ENCODE peak calls at places on chromosomes 13 and 19, in eight cellular contexts. One of them, this sample, is unnamed.

GRCh38 chr19:19643158-19644053 is at the start of gene GMIP:
- DNase-seq in IMR-90: peak
- DNase-seq in psoas muscle: peak
- DNase-seq in nephron progenitor cell: peak
- DNase-seq in brain microvascular endothelial cell: no peak
- DNase-seq in breast epithelium: peak
- DNase-seq in left ventricle myocardium inferior: peak
- DNase-seq in lower leg skin: peak
- DNase-seq in this sample: no peak

GRCh38 chr13:32284927-32285632 is 30.1 kb downstream of the ZAR1L start:
- DNase-seq in IMR-90: peak
- DNase-seq in psoas muscle: no peak
- DNase-seq in nephron progenitor cell: no peak
- DNase-seq in brain microvascular endothelial cell: peak
- DNase-seq in breast epithelium: peak
- DNase-seq in left ventricle myocardium inferior: no peak
- DNase-seq in lower leg skin: no peak
- DNase-seq in this sample: peak

GRCh38 chr13:101916758-101917474 is 464.4 kb downstream of the ITGBL1 start:
- DNase-seq in IMR-90: no peak
- DNase-seq in psoas muscle: no peak
- DNase-seq in nephron progenitor cell: peak
- DNase-seq in brain microvascular endothelial cell: no peak
- DNase-seq in breast epithelium: no peak
- DNase-seq in left ventricle myocardium inferior: no peak
- DNase-seq in lower leg skin: no peak
- DNase-seq in this sample: no peak

GRCh38 chr13:31970237-31970930 is 61.2 kb upstream of the FRY start:
- DNase-seq in IMR-90: peak
- DNase-seq in psoas muscle: no peak
- DNase-seq in nephron progenitor cell: no peak
- DNase-seq in brain microvascular endothelial cell: peak
- DNase-seq in breast epithelium: no peak
- DNase-seq in left ventricle myocardium inferior: no peak
- DNase-seq in lower leg skin: no peak
- DNase-seq in this sample: peak

GRCh38 chr19:38001158-38001781 is 94.3 kb downstream of the SIPA1L3 start:
- DNase-seq in IMR-90: no peak
- DNase-seq in psoas muscle: no peak
- DNase-seq in nephron progenitor cell: no peak
- DNase-seq in brain microvascular endothelial cell: no peak
- DNase-seq in breast epithelium: no peak
- DNase-seq in left ventricle myocardium inferior: no peak
- DNase-seq in lower leg skin: no peak
- DNase-seq in this sample: no peak

GRCh38 chr13:75968103-75968838 is 332.1 kb downstream of the LMO7 start:
- DNase-seq in IMR-90: peak
- DNase-seq in psoas muscle: no peak
- DNase-seq in nephron progenitor cell: no peak
- DNase-seq in brain microvascular endothelial cell: no peak
- DNase-seq in breast epithelium: no peak
- DNase-seq in left ventricle myocardium inferior: no peak
- DNase-seq in lower leg skin: no peak
- DNase-seq in this sample: no peak

GRCh38 chr19:16210168-16210567 is 12.5 kb downstream of the AP1M1 start:
- DNase-seq in IMR-90: no peak
- DNase-seq in psoas muscle: no peak
- DNase-seq in nephron progenitor cell: no peak
- DNase-seq in brain microvascular endothelial cell: no peak
- DNase-seq in breast epithelium: no peak
- DNase-seq in left ventricle myocardium inferior: no peak
- DNase-seq in lower leg skin: no peak
- DNase-seq in this sample: no peak

GRCh38 chr19:2151339-2152229 is at the start of gene AP3D1:
- DNase-seq in IMR-90: peak
- DNase-seq in psoas muscle: peak
- DNase-seq in nephron progenitor cell: peak
- DNase-seq in brain microvascular endothelial cell: peak
- DNase-seq in breast epithelium: peak
- DNase-seq in left ventricle myocardium inferior: peak
- DNase-seq in lower leg skin: peak
- DNase-seq in this sample: peak

GRCh38 chr13:51222510-51223283 is 499 bp downstream of the FAM124A start:
- DNase-seq in IMR-90: no peak
- DNase-seq in psoas muscle: no peak
- DNase-seq in nephron progenitor cell: no peak
- DNase-seq in brain microvascular endothelial cell: no peak
- DNase-seq in breast epithelium: no peak
- DNase-seq in left ventricle myocardium inferior: no peak
- DNase-seq in lower leg skin: no peak
- DNase-seq in this sample: no peak

GRCh38 chr13:103200118-103200885 is 134.1 kb upstream of the SLC10A2 start:
- DNase-seq in IMR-90: no peak
- DNase-seq in psoas muscle: no peak
- DNase-seq in nephron progenitor cell: no peak
- DNase-seq in brain microvascular endothelial cell: no peak
- DNase-seq in breast epithelium: no peak
- DNase-seq in left ventricle myocardium inferior: no peak
- DNase-seq in lower leg skin: no peak
- DNase-seq in this sample: no peak

GRCh38 chr13:46615888-46616531 is 63.0 kb downstream of the LRCH1 start:
- DNase-seq in IMR-90: peak
- DNase-seq in psoas muscle: no peak
- DNase-seq in nephron progenitor cell: no peak
- DNase-seq in brain microvascular endothelial cell: no peak
- DNase-seq in breast epithelium: no peak
- DNase-seq in left ventricle myocardium inferior: no peak
- DNase-seq in lower leg skin: no peak
- DNase-seq in this sample: no peak

GRCh38 chr13:101489635-101490034 is 37.2 kb downstream of the ITGBL1 start:
- DNase-seq in IMR-90: peak
- DNase-seq in psoas muscle: no peak
- DNase-seq in nephron progenitor cell: no peak
- DNase-seq in brain microvascular endothelial cell: peak
- DNase-seq in breast epithelium: no peak
- DNase-seq in left ventricle myocardium inferior: no peak
- DNase-seq in lower leg skin: no peak
- DNase-seq in this sample: no peak

GRCh38 chr19:16319466-16319865 is 5.2 kb upstream of the KLF2 start:
- DNase-seq in IMR-90: peak
- DNase-seq in psoas muscle: no peak
- DNase-seq in nephron progenitor cell: no peak
- DNase-seq in brain microvascular endothelial cell: no peak
- DNase-seq in breast epithelium: no peak
- DNase-seq in left ventricle myocardium inferior: no peak
- DNase-seq in lower leg skin: no peak
- DNase-seq in this sample: peak

GRCh38 chr19:41297628-41298326 is 12.2 kb upstream of the CCDC97 start:
- DNase-seq in IMR-90: no peak
- DNase-seq in psoas muscle: no peak
- DNase-seq in nephron progenitor cell: no peak
- DNase-seq in brain microvascular endothelial cell: no peak
- DNase-seq in breast epithelium: no peak
- DNase-seq in left ventricle myocardium inferior: no peak
- DNase-seq in lower leg skin: no peak
- DNase-seq in this sample: no peak
- TF ChIP-seq CTCF in IMR-90: no peak
- TF ChIP-seq CTCF in psoas muscle: no peak
- TF ChIP-seq CTCF in nephron progenitor cell: no peak
- TF ChIP-seq CTCF in brain microvascular endothelial cell: no peak
- TF ChIP-seq CTCF in breast epithelium: no peak
- TF ChIP-seq CTCF in left ventricle myocardium inferior: no peak
- TF ChIP-seq CTCF in lower leg skin: no peak
- TF ChIP-seq CTCF in this sample: no peak

GRCh38 chr13:62544928-62545327 is 1129.3 kb upstream of the PCDH20 start:
- DNase-seq in IMR-90: no peak
- DNase-seq in psoas muscle: no peak
- DNase-seq in nephron progenitor cell: no peak
- DNase-seq in brain microvascular endothelial cell: no peak
- DNase-seq in breast epithelium: no peak
- DNase-seq in left ventricle myocardium inferior: no peak
- DNase-seq in lower leg skin: no peak
- DNase-seq in this sample: no peak
- TF ChIP-seq CTCF in IMR-90: no peak
- TF ChIP-seq CTCF in psoas muscle: no peak
- TF ChIP-seq CTCF in nephron progenitor cell: peak
- TF ChIP-seq CTCF in brain microvascular endothelial cell: peak
- TF ChIP-seq CTCF in breast epithelium: no peak
- TF ChIP-seq CTCF in left ventricle myocardium inferior: no peak
- TF ChIP-seq CTCF in lower leg skin: no peak
- TF ChIP-seq CTCF in this sample: no peak

GRCh38 chr19:46620267-46620666 is 4.6 kb downstream of the PTGIR start:
- DNase-seq in IMR-90: no peak
- DNase-seq in psoas muscle: no peak
- DNase-seq in nephron progenitor cell: no peak
- DNase-seq in brain microvascular endothelial cell: no peak
- DNase-seq in breast epithelium: no peak
- DNase-seq in left ventricle myocardium inferior: no peak
- DNase-seq in lower leg skin: no peak
- DNase-seq in this sample: no peak

GRCh38 chr19:46616631-46617322 is 8.1 kb downstream of the PTGIR start:
- DNase-seq in IMR-90: peak
- DNase-seq in psoas muscle: no peak
- DNase-seq in nephron progenitor cell: peak
- DNase-seq in brain microvascular endothelial cell: no peak
- DNase-seq in breast epithelium: peak
- DNase-seq in left ventricle myocardium inferior: peak
- DNase-seq in lower leg skin: no peak
- DNase-seq in this sample: no peak

GRCh38 chr19:46615966-46616365 is 8.9 kb downstream of the PTGIR start:
- DNase-seq in IMR-90: no peak
- DNase-seq in psoas muscle: no peak
- DNase-seq in nephron progenitor cell: no peak
- DNase-seq in brain microvascular endothelial cell: no peak
- DNase-seq in breast epithelium: no peak
- DNase-seq in left ventricle myocardium inferior: peak
- DNase-seq in lower leg skin: no peak
- DNase-seq in this sample: no peak

GRCh38 chr19:46618670-46619231 is 6.1 kb downstream of the PTGIR start:
- DNase-seq in IMR-90: peak
- DNase-seq in psoas muscle: peak
- DNase-seq in nephron progenitor cell: no peak
- DNase-seq in brain microvascular endothelial cell: no peak
- DNase-seq in breast epithelium: peak
- DNase-seq in left ventricle myocardium inferior: no peak
- DNase-seq in lower leg skin: no peak
- DNase-seq in this sample: no peak

DNA sequence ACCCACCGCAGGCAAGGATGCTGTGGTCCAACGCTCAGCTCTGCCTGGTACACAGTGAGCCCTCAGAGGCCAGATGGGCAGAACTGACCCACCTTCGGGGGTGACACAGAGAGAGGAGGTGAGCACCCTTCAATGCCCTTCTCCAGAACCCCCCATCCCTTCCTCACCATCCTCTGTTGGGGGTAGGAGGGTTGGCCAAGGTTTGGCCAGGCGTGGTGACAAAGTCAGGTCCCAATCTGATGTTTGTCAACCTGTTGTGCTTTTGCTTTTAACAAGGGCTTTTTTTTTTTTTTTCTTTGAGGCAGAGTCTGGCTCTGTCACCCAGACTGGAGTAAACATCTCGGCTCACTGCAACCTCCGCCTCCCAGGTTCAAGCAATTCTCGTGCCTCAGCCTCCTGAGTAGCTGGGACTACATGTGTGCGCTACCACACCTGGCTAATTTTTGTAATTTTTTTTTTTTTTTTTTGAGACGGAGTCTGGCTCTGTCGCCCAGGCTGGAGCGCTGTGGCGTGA is 7.3 kb downstream of the PTGIR start:
- DNase-seq in IMR-90: no peak
- DNase-seq in psoas muscle: no peak
- DNase-seq in nephron progenitor cell: no peak
- DNase-seq in brain microvascular endothelial cell: no peak
- DNase-seq in breast epithelium: no peak
- DNase-seq in left ventricle myocardium inferior: no peak
- DNase-seq in lower leg skin: no peak
- DNase-seq in this sample: no peak
- TF ChIP-seq CTCF in IMR-90: no peak
- TF ChIP-seq CTCF in psoas muscle: no peak
- TF ChIP-seq CTCF in nephron progenitor cell: no peak
- TF ChIP-seq CTCF in brain microvascular endothelial cell: no peak
- TF ChIP-seq CTCF in breast epithelium: no peak
- TF ChIP-seq CTCF in left ventricle myocardium inferior: no peak
- TF ChIP-seq CTCF in lower leg skin: no peak
- TF ChIP-seq CTCF in this sample: no peak

GRCh38 chr13:52737900-52738299 is 1.7 kb downstream of the CNMD start:
- DNase-seq in IMR-90: no peak
- DNase-seq in psoas muscle: no peak
- DNase-seq in nephron progenitor cell: no peak
- DNase-seq in brain microvascular endothelial cell: no peak
- DNase-seq in breast epithelium: no peak
- DNase-seq in left ventricle myocardium inferior: no peak
- DNase-seq in lower leg skin: no peak
- DNase-seq in this sample: no peak

GRCh38 chr13:52739468-52740071 is at the start of gene CNMD:
- DNase-seq in IMR-90: no peak
- DNase-seq in psoas muscle: no peak
- DNase-seq in nephron progenitor cell: peak
- DNase-seq in brain microvascular endothelial cell: no peak
- DNase-seq in breast epithelium: no peak
- DNase-seq in left ventricle myocardium inferior: no peak
- DNase-seq in lower leg skin: no peak
- DNase-seq in this sample: no peak

GRCh38 chr13:52737451-52737850 is 2.2 kb downstream of the CNMD start:
- DNase-seq in IMR-90: no peak
- DNase-seq in psoas muscle: no peak
- DNase-seq in nephron progenitor cell: no peak
- DNase-seq in brain microvascular endothelial cell: no peak
- DNase-seq in breast epithelium: no peak
- DNase-seq in left ventricle myocardium inferior: no peak
- DNase-seq in lower leg skin: no peak
- DNase-seq in this sample: no peak

GRCh38 chr13:52736891-52737290 is 2.7 kb downstream of the CNMD start:
- DNase-seq in IMR-90: no peak
- DNase-seq in psoas muscle: no peak
- DNase-seq in nephron progenitor cell: no peak
- DNase-seq in brain microvascular endothelial cell: no peak
- DNase-seq in breast epithelium: no peak
- DNase-seq in left ventricle myocardium inferior: no peak
- DNase-seq in lower leg skin: no peak
- DNase-seq in this sample: no peak

DNA sequence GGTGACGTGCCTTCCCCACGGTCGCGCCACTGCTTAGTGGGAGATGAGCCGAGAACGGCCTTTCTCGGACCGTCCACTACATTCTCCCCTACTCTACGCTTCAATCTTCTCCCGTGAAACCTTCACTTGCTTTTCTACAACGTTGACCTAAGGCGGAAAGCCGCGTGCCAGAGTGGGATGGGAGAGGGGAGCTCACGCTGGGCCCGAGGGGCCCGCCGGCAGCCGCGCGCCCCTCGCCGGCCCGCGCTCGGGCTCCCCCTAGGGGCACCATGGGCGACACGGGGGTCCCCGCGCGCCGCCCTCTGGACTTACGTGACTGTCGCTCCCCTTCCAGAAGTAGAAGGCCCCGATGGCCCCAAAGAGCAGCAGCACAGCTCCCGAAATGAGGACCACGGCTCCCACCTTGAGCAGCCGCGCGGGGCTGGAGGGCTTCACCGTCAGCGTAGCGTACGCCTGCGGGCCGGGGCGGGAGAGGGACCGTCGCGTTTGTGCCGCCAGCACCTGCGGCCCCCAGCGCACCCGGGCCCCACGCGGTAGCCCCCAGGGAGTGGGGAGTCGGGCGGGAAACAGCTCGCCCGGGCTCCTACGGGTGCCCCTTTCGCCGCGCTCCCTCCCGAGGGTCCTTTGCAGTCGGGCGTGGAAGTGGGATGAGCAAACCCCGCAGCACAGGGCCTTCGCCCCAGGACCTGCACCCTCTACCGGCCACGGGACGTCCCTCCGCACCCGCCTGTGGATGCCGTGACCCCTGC is 727 bp downstream of the CNMD start:
- DNase-seq in IMR-90: no peak
- DNase-seq in psoas muscle: no peak
- DNase-seq in nephron progenitor cell: peak
- DNase-seq in brain microvascular endothelial cell: no peak
- DNase-seq in breast epithelium: no peak
- DNase-seq in left ventricle myocardium inferior: no peak
- DNase-seq in lower leg skin: no peak
- DNase-seq in this sample: no peak
- TF ChIP-seq CTCF in IMR-90: peak
- TF ChIP-seq CTCF in psoas muscle: peak
- TF ChIP-seq CTCF in nephron progenitor cell: peak
- TF ChIP-seq CTCF in brain microvascular endothelial cell: peak
- TF ChIP-seq CTCF in breast epithelium: no peak
- TF ChIP-seq CTCF in left ventricle myocardium inferior: peak
- TF ChIP-seq CTCF in lower leg skin: no peak
- TF ChIP-seq CTCF in this sample: peak

This sample was measured in astrocyte of the cerebellum.